ENCODE peak calls at places on chromosomes 4 and X, in four cellular contexts. T is GM19239, J is T-cell, X is Calu3. F is an unnamed sample.

GRCh38 chrX:16188687-16189086 is 21.4 kb downstream of the MAGEB17 start:
- DNase-seq in T (no peak), X (no peak), J (no peak), F (no peak)

GRCh38 chrX:34918856-34919255 is 23.7 kb upstream of the FAM47B start:
- DNase-seq in X (peak), J (no peak), T (no peak), F (peak)

GRCh38 chr4:148787831-148788477 is 345.7 kb upstream of the NR3C2 start:
- DNase-seq in J (no peak), T (no peak), X (no peak), F (no peak)

GRCh38 chrX:139158256-139158655 is 372.3 kb upstream of the F9 start:
- DNase-seq in J (no peak), X (peak), T (no peak), F (no peak)

GRCh38 chr4:21887481-21887880 is 61.1 kb downstream of the KCNIP4 start:
- DNase-seq in T (no peak), J (no peak), X (no peak), F (no peak)

GRCh38 chrX:68936608-68937007 is 107.8 kb downstream of the EFNB1 start:
- DNase-seq in T (no peak), X (no peak), J (no peak), F (no peak)

GRCh38 chr4:38024203-38024504 is 64.0 kb downstream of the PTTG2 start:
- DNase-seq in J (no peak), X (no peak), T (no peak), F (no peak)

GRCh38 chr4:1873776-1874175 is 2.6 kb downstream of the NSD2 start:
- DNase-seq in J (no peak), T (no peak), X (no peak), F (no peak)

GRCh38 chr4:11623726-11624037 is 195.0 kb upstream of the HS3ST1 start:
- DNase-seq in X (peak), J (peak), T (no peak), F (no peak)

GRCh38 chrX:123860983-123861382 is 1.1 kb downstream of the XIAP start:
- DNase-seq in J (no peak), T (no peak), X (no peak), F (peak)

GRCh38 chr4:104795264-104795934 is 300.7 kb upstream of the CXXC4 start:
- DNase-seq in T (no peak), J (no peak), X (no peak), F (no peak)

GRCh38 chr4:56909083-56909981 is 1.6 kb downstream of the REST start:
- DNase-seq in X (peak), T (peak), J (peak), F (peak)

GRCh38 chr4:6265546-6265945 is 4.1 kb upstream of the WFS1 start:
- DNase-seq in J (no peak), X (no peak), T (no peak), F (no peak)

GRCh38 chr4:85496933-85497332 is 22.0 kb downstream of the ARHGAP24 start:
- DNase-seq in J (no peak), T (no peak), X (no peak), F (no peak)

GRCh38 chr4:188130355-188130754 is 8.9 kb upstream of the TRIML1 start:
- DNase-seq in X (no peak), J (no peak), T (no peak), F (no peak)

GRCh38 chr4:143386812-143387211 is 50.1 kb downstream of the GAB1 start:
- DNase-seq in T (no peak), X (no peak), J (no peak), F (no peak)

GRCh38 chr4:121654738-121655137 is 42.0 kb downstream of the ANXA5 start:
- DNase-seq in T (peak), J (no peak), X (no peak), F (no peak)

GRCh38 chr4:118058955-118059354 is 24.7 kb downstream of the NDST3 start:
- DNase-seq in X (no peak), J (no peak), T (no peak), F (no peak)

GRCh38 chr4:185202984-185203379 is 818 bp downstream of the CFAP97 start:
- DNase-seq in J (no peak), X (no peak), T (no peak), F (no peak)

GRCh38 chr4:80173387-80173786 is 23.9 kb upstream of the PRDM8 start:
- DNase-seq in X (no peak), T (no peak), J (peak), F (no peak)

GRCh38 chrX:1394731-1395501 is 3.0 kb upstream of the SLC25A6 start:
- DNase-seq in J (no peak), T (no peak), X (no peak), F (no peak)

F was measured in SJCRH30.